ENCODE peak calls at places on chromosomes 16 and 17, in ten cellular contexts. W is activated B cell treated with CpG ODN at 0.5 μM for 24 hours, P is T-helper 2 cell, O is transverse colon, I is B cell, J is ELR, E is GM12865, T is DMS153, V is MCF 10A, G is progenitor cell of endocrine pancreas. F is an unnamed sample.

GRCh38 chr17:17229416-17230098 is 7.4 kb downstream of the FLCN start:
- DNase-seq in W (no peak), P (no peak), O (no peak), I (no peak), J (no peak), E (no peak), T (no peak), V (no peak), G (no peak), F (no peak)

GRCh38 chr16:71562552-71562951 is 14.3 kb downstream of the TAT start:
- DNase-seq in W (no peak), P (no peak), O (no peak), I (no peak), J (no peak), E (no peak), T (no peak), V (no peak), G (no peak), F (no peak)

GRCh38 chr17:38604479-38605229 is 1.1 kb downstream of the SRCIN1 start:
- DNase-seq in W (no peak), P (no peak), O (no peak), I (peak; percentile 62), J (no peak), E (peak; percentile 34), T (no peak), V (no peak), G (no peak), F (peak; percentile 47)

GRCh38 chr16:89001117-89002027 is 24.4 kb upstream of the CBFA2T3 start:
- DNase-seq in W (no peak), P (no peak), O (no peak), I (no peak), J (no peak), E (no peak), T (no peak), V (no peak), G (no peak), F (no peak)

GRCh38 chr16:12016166-12016947 is 39.8 kb downstream of the SNX29 start:
- DNase-seq in W (no peak), P (no peak), O (no peak), I (no peak), J (peak; percentile 22), E (no peak), T (no peak), V (peak; percentile 37), G (no peak), F (no peak)

GRCh38 chr17:75878174-75878998 is at the start of gene TRIM47:
- DNase-seq in W (no peak), P (no peak), O (peak; percentile 78), I (peak; percentile 61), J (peak; percentile 69), E (no peak), T (no peak), V (peak; percentile 64), G (no peak), F (no peak)

GRCh38 chr16:9047689-9048301 is 43.6 kb upstream of the HAPSTR1 start:
- DNase-seq in W (no peak), P (no peak), O (peak; percentile 79), I (no peak), J (peak; percentile 100), E (peak; percentile 74), T (peak; percentile 76), V (peak; percentile 99), G (no peak), F (peak; percentile 36)

GRCh38 chr16:47887496-47887895 is 268.3 kb downstream of the ABCC12 start:
- DNase-seq in W (no peak), P (no peak), O (no peak), I (no peak), J (peak; percentile 91), E (no peak), T (no peak), V (peak; percentile 40), G (no peak), F (no peak)

GRCh38 chr17:8441690-8442089 is 6.0 kb downstream of the NDEL1 start:
- DNase-seq in W (no peak), P (no peak), O (no peak), I (no peak), J (no peak), E (no peak), T (no peak), V (no peak), G (no peak), F (no peak)